ENCODE peak calls at places on chromosomes 7 and 10, in eight cellular contexts. L is hepatocyte, E is upper lobe of right lung, C is IMR-90, Z is right lobe of liver, U is right atrium auricular region, W is brain microvascular endothelial cell, S is fibroblast of the aortic adventitia. N is an unnamed sample.
A peak's percentile ranks its signal among the peaks of the same experiment; 100 is the strongest.

GRCh38 chr10:11328264-11329054 is 283.0 kb downstream of the USP6NL start:
- DNase-seq in L (no peak), E (no peak), C (no peak), Z (no peak), U (no peak), W (no peak), S (no peak), N (no peak)

GRCh38 chr7:151312356-151312755 is 29.3 kb upstream of the NUB1 start:
- DNase-seq in L (no peak), E (no peak), C (no peak), Z (no peak), U (no peak), W (no peak), S (no peak), N (no peak)

GRCh38 chr10:98212204-98212603 is 55.8 kb downstream of the LOXL4 start:
- DNase-seq in L (no peak), E (no peak), C (no peak), Z (no peak), U (no peak), W (no peak), S (no peak), N (no peak)

GRCh38 chr7:137936509-137937201 is 65.2 kb downstream of the CREB3L2 start:
- DNase-seq in L (no peak), E (no peak), C (no peak), Z (no peak), U (no peak), W (no peak), S (no peak), N (no peak)

GRCh38 chr10:11560076-11560709 is 51.3 kb downstream of the USP6NL start:
- DNase-seq in L (peak; percentile 12), E (no peak), C (peak; percentile 39), Z (no peak), U (no peak), W (no peak), S (peak; percentile 10), N (no peak)

GRCh38 chr7:13846386-13846785 is 143.1 kb downstream of the ETV1 start:
- DNase-seq in L (no peak), E (no peak), C (no peak), Z (no peak), U (no peak), W (no peak), S (no peak), N (no peak)

GRCh38 chr10:119348516-119349240 is 141.3 kb downstream of the GRK5 start:
- DNase-seq in L (no peak), E (peak; percentile 44), C (peak; percentile 54), Z (no peak), U (peak; percentile 74), W (peak; percentile 17), S (peak; percentile 71), N (no peak)

GRCh38 chr7:66069732-66070131 is 5.9 kb upstream of the ASL start:
- DNase-seq in L (no peak), E (no peak), C (peak; percentile 47), Z (no peak), U (no peak), W (no peak), S (no peak), N (no peak)

GRCh38 chr10:73131913-73132686 is 21.8 kb downstream of the NUDT13 start:
- DNase-seq in L (no peak), E (no peak), C (no peak), Z (peak; percentile 45), U (no peak), W (no peak), S (no peak), N (no peak)

GRCh38 chr10:102300289-102300843 is 55.0 kb downstream of the GBF1 start:
- DNase-seq in L (no peak), E (no peak), C (peak; percentile 91), Z (no peak), U (no peak), W (peak; percentile 73), S (peak; percentile 71), N (no peak)

GRCh38 chr10:46550795-46551700 is 5.4 kb downstream of the GPRIN2 start:
- DNase-seq in L (no peak), E (no peak), C (no peak), Z (peak; percentile 18), U (peak; percentile 57), W (no peak), S (no peak), N (peak; percentile 1)

GRCh38 chr7:38428040-38428439 is 154.6 kb upstream of the TARP start:
- DNase-seq in L (no peak), E (no peak), C (peak; percentile 31), Z (no peak), U (no peak), W (no peak), S (peak; percentile 61), N (no peak)

GRCh38 chr7:30222519-30223213 is 61.7 kb upstream of the ZNRF2 start:
- DNase-seq in L (no peak), E (no peak), C (no peak), Z (no peak), U (no peak), W (no peak), S (no peak), N (no peak)

GRCh38 chr7:149237502-149237901 is 1.9 kb upstream of the ZNF212 start:
- DNase-seq in L (no peak), E (no peak), C (no peak), Z (no peak), U (no peak), W (no peak), S (no peak), N (no peak)

GRCh38 chr10:36489928-36490279 is 635.5 kb upstream of the ANKRD30A start:
- DNase-seq in L (no peak), E (no peak), C (peak; percentile 86), Z (no peak), U (no peak), W (no peak), S (peak; percentile 93), N (no peak)

GRCh38 chr7:36278767-36279171 is 110.9 kb upstream of the ANLN start:
- DNase-seq in L (peak; percentile 85), E (no peak), C (peak; percentile 89), Z (no peak), U (peak; percentile 38), W (peak; percentile 42), S (peak; percentile 68), N (no peak)

GRCh38 chr7:70634610-70635068 is 497.3 kb upstream of the GALNT17 start:
- DNase-seq in L (no peak), E (no peak), C (peak; percentile 98), Z (no peak), U (no peak), W (peak; percentile 87), S (peak; percentile 53), N (no peak)

GRCh38 chr7:130853503-130854279 is 119.7 kb upstream of the KLF14 start:
- DNase-seq in L (no peak), E (no peak), C (peak; percentile 69), Z (no peak), U (no peak), W (no peak), S (peak; percentile 59), N (no peak)
- TF ChIP-seq CTCF in L (no peak), E (no peak), C (no peak), Z (no peak), U (no peak), W (no peak), S (no peak), N (no peak)

GRCh38 chr7:157235357-157236018 is 96.8 kb downstream of the UBE3C start:
- DNase-seq in L (no peak), E (no peak), C (peak; percentile 80), Z (no peak), U (no peak), W (peak; percentile 9), S (peak; percentile 44), N (no peak)

GRCh38 chr7:157239571-157240270 is 97.1 kb upstream of the DNAJB6 start:
- DNase-seq in L (no peak), E (no peak), C (no peak), Z (no peak), U (no peak), W (no peak), S (no peak), N (no peak)

GRCh38 chr7:157241631-157242030 is 95.2 kb upstream of the DNAJB6 start:
- DNase-seq in L (no peak), E (no peak), C (no peak), Z (no peak), U (no peak), W (no peak), S (no peak), N (no peak)

GRCh38 chr7:157234271-157234670 is 95.5 kb downstream of the UBE3C start:
- DNase-seq in L (no peak), E (no peak), C (no peak), Z (no peak), U (no peak), W (no peak), S (peak; percentile 58), N (no peak)

DNA sequence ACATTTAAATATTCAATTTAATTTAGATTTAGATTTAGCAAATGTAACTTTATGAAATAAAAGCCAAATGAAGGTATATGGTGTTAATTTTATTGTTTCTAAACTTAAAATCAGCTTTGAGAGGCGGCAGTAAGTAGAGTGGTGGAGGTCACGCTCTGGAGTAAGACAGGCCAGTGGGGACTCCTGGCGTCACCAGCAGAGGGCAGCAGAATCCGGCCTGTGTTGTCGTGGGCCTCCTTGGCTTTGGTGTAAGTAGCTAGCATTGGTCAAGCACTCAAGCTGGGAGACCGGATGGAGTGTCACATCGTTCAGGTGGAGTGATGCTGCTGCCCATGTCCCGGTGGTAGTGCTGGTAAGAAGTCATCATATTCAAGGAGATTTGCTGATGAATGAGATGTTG is 98.7 kb upstream of the DNAJB6 start:
- DNase-seq in L (no peak), E (no peak), C (no peak), Z (no peak), U (no peak), W (no peak), S (no peak), N (no peak)
- TF ChIP-seq CTCF in L (no peak), E (no peak), C (no peak), Z (no peak), U (no peak), W (peak; percentile 75), S (peak; percentile 4), N (no peak)

DNA sequence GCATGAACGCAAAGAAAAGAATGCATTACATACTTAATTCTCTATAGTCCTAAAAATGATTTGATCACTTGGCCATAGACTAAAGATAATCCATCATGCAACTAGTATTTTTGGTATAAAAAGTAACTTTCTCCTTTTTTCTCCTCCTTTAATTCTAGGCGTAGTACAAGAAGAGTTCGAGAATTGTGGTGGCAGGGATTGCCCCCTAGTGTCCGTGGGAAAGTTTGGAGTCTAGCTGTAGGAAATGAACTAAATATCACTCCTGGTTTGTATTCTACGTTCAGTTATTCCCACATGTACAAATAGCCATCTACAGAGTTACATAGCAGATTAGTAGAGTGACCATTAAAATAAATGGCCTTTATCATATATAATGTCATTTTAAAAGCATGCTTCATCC is 45.5 kb upstream of the HELLS start:
- DNase-seq in L (peak; percentile 4), E (no peak), C (no peak), Z (no peak), U (no peak), W (peak; percentile 32), S (peak; percentile 24), N (no peak)
- TF ChIP-seq CTCF in L (peak; percentile 18), E (peak; percentile 22), C (peak; percentile 29), Z (peak; percentile 13), U (no peak), W (peak; percentile 79), S (peak; percentile 56), N (no peak)

DNA sequence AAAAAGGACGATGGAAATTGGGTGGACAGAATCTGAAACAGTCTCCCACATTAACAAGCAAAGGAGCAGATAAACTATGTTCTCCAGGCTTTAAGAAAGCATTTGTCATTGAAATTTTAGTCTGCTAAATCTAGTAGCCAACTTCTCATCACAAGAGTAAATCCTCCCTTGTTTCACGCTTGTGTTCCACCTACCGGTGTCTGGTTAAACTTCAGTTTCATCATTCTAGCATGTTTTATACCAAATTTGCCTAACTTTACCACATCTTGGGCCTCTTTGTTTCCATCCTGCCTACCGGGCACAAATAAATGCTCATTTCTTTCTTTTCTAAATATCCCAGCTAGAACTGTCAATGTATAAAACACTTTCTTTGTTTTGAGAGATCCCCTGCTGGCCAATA is 5.8 kb downstream of the LIPA start:
- DNase-seq in L (no peak), E (no peak), C (no peak), Z (no peak), U (no peak), W (no peak), S (no peak), N (no peak)
- TF ChIP-seq CTCF in L (no peak), E (no peak), C (no peak), Z (no peak), U (no peak), W (no peak), S (no peak), N (no peak)

N was measured in pancreas.